ENCODE peak calls at places on chromosomes 7 and 10, in six cellular contexts. E is neural progenitor cell, X is GM23248, L is IMR-90, M is astrocyte, B is HepG2. Q is an unnamed sample.

GRCh38 chr7:28180364-28181147 is at the start of gene JAZF1:
- DNase-seq in E (peak; percentile 85), X (peak; percentile 68), L (peak; percentile 63), M (no peak), B (no peak), Q (peak; percentile 45)

GRCh38 chr10:104340692-104341091 is 2.4 kb upstream of the ITPRIP start:
- DNase-seq in E (no peak), X (no peak), L (no peak), M (no peak), B (no peak), Q (peak; percentile 15)

GRCh38 chr7:16586081-16586874 is 59.3 kb downstream of the ANKMY2 start:
- DNase-seq in E (no peak), X (no peak), L (no peak), M (no peak), B (no peak), Q (no peak)

GRCh38 chr7:114426824-114427223 is 12.2 kb downstream of the FOXP2 start:
- DNase-seq in E (peak; percentile 27), X (peak; percentile 54), L (peak; percentile 36), M (no peak), B (no peak), Q (no peak)

GRCh38 chr10:59082249-59082648 is 94.2 kb upstream of the PHYHIPL start:
- DNase-seq in E (no peak), X (no peak), L (no peak), M (no peak), B (no peak), Q (no peak)

GRCh38 chr10:126525326-126525725 is 137.0 kb upstream of the ADAM12 start:
- DNase-seq in E (peak; percentile 13), X (no peak), L (no peak), M (no peak), B (no peak), Q (no peak)

GRCh38 chr10:24465899-24466615 is 257.1 kb downstream of the KIAA1217 start:
- DNase-seq in E (no peak), X (peak; percentile 96), L (peak; percentile 96), M (peak; percentile 98), B (peak; percentile 92), Q (peak; percentile 75)

GRCh38 chr10:48450233-48450810 is 143.8 kb downstream of the MAPK8 start:
- DNase-seq in E (no peak), X (no peak), L (no peak), M (no peak), B (no peak), Q (no peak)

GRCh38 chr10:7596356-7596755 is 70.4 kb downstream of the ITIH5 start:
- DNase-seq in E (no peak), X (no peak), L (no peak), M (no peak), B (no peak), Q (no peak)

GRCh38 chr7:55690-56248 is 136.6 kb upstream of the FAM20C start:
- DNase-seq in E (no peak), X (no peak), L (no peak), M (no peak), B (no peak), Q (no peak)

GRCh38 chr10:100362570-100363496 is 15.8 kb downstream of the SCD start:
- DNase-seq in E (no peak), X (no peak), L (no peak), M (peak; percentile 23), B (peak; percentile 25), Q (no peak)

GRCh38 chr7:149223176-149223575 is 16.3 kb upstream of the ZNF212 start:
- DNase-seq in E (no peak), X (no peak), L (no peak), M (no peak), B (no peak), Q (no peak)
- H3K4me3 ChIP-seq in E (no peak overlapping the region), X (no peak overlapping the region), L (no peak overlapping the region), M (no peak overlapping the region), B (no peak overlapping the region), Q (no peak overlapping the region)

GRCh38 chr10:132330486-132330833 is 1.5 kb upstream of the LRRC27 start:
- DNase-seq in E (no peak), X (no peak), L (no peak), M (no peak), B (no peak), Q (no peak)
- H3K9ac ChIP-seq in E (no peak overlapping the region), X (peak overlapping the region; percentile 85), L (no peak overlapping the region), M (peak overlapping the region; percentile 91), B (peak overlapping the region; percentile 85), Q (no peak overlapping the region)

GRCh38 chr7:15557686-15558085 is 4.1 kb downstream of the AGMO start:
- DNase-seq in E (no peak), X (no peak), L (no peak), M (no peak), B (no peak), Q (no peak)

GRCh38 chr7:15554744-15555143 is 7.1 kb downstream of the AGMO start:
- DNase-seq in E (no peak), X (no peak), L (no peak), M (no peak), B (no peak), Q (no peak)

GRCh38 chr7:15557186-15557585 is 4.6 kb downstream of the AGMO start:
- DNase-seq in E (no peak), X (no peak), L (no peak), M (no peak), B (no peak), Q (no peak)

GRCh38 chr7:15555385-15555859 is 6.4 kb downstream of the AGMO start:
- DNase-seq in E (no peak), X (peak; percentile 47), L (peak; percentile 23), M (no peak), B (peak; percentile 3), Q (no peak)

DNA sequence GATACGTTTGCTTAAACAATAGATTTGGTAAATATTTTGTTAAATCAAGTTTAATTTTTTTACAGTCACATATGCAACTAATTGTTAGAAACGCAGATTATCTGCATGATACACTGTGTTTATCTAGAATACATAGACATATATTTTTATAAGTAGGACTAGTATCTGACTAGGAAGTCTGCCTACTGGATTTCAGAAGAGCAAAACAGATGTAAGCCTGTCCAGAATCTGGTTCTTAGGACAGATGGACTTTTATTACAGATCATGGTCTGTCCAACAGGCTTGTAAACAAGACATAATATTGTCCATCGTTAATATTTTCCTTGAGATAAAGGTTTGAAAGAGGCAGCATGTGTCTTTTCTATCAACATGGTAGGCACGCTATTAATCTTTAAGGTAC is 5.1 kb downstream of the AGMO start:
- DNase-seq in E (no peak), X (no peak), L (no peak), M (no peak), B (no peak), Q (no peak)
- H3K27ac ChIP-seq in E (no peak overlapping the region), X (no peak overlapping the region), L (no peak overlapping the region), M (no peak overlapping the region), B (no peak overlapping the region), Q (no peak overlapping the region)

DNA sequence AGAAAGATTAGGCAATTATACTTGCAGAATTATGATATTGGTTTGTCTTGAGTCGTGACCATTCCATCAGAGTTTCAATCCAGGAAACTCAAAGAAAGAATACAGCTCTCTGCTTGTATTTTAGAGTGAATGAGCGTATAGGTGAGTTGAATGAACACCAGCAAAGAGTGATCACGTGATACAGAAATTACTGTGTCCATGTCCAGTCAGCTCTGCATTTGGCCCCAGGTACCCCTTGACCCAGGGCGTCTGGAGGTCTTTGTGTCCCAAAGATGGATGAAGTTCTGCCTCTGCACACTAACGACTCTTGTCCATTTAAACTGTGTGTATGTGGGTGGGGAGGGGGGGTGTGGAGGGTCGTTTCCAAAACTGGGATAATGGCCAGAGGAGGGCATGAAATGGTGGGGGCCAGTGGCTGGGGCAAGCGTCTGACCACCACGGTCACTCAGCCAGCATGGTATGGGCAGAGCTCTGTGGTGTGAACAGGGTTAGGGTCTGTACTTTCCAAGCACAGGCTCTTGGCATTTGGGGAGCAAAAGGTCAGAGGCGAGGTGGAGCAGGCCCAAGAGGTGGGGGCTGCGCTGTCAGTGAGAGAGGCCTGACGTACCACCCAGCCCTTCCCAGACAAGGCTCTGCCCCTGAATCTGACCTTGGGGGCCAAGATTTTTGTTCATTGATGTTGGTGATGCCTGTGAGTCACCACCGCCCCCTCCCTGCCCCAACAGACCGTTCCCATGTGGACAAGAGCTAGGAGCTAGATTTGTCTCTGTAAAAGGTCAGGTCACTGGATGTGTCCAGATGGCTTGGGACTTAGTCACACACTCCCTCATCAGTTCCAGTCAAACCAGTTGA is 1.4 kb downstream of the PTPRE start:
- DNase-seq in E (no peak), X (peak; percentile 89), L (peak; percentile 74), M (peak; percentile 91), B (peak; percentile 23), Q (no peak)
- H3K4me3 ChIP-seq in E (no peak overlapping the region), X (peak overlapping the region; percentile 83), L (no peak overlapping the region), M (peak overlapping the region; percentile 48), B (no peak overlapping the region), Q (peak overlapping the region; percentile 75)

Q was measured in colonic mucosa.